ENCODE peak calls at places on chromosomes 5 and 9, in five cellular contexts. P is RCC 7860; U is ELF-1; H is stimulated activated CD4-positive, alpha-beta T cell treated with anti-CD3 and anti-CD28 coated beads, Interleukin-2, amount 100 ng/mL, for 48 hours; I is HFFc6. V is an unnamed sample.
A peak's percentile ranks its signal among the peaks of the same experiment; 100 is the strongest.

GRCh38 chr9:80699551-80699998 is 989.8 kb downstream of the TLE1 start:
- DNase-seq in P (peak; percentile 79), U (no peak), H (no peak), I (no peak), V (no peak)

GRCh38 chr5:68011801-68012200 is 203.8 kb upstream of the PIK3R1 start:
- DNase-seq in P (no peak), U (no peak), H (no peak), I (peak; percentile 59), V (no peak)

GRCh38 chr9:76161546-76161945 is 232.7 kb downstream of the RFK start:
- DNase-seq in P (no peak), U (peak; percentile 49), H (no peak), I (peak; percentile 26), V (no peak)

GRCh38 chr5:154367101-154367500 is 78.7 kb upstream of the SAP30L start:
- DNase-seq in P (peak; percentile 16), U (no peak), H (no peak), I (peak; percentile 41), V (no peak)

GRCh38 chr9:107951511-107951910 is 461.9 kb upstream of the KLF4 start:
- DNase-seq in P (no peak), U (no peak), H (no peak), I (no peak), V (no peak)

GRCh38 chr9:93092171-93092991 is 3.6 kb upstream of the CARD19 start:
- DNase-seq in P (no peak), U (no peak), H (no peak), I (no peak), V (no peak)

GRCh38 chr5:102811962-102812361 is 56.9 kb downstream of the PAM start:
- DNase-seq in P (peak; percentile 72), U (no peak), H (no peak), I (peak; percentile 46), V (no peak)

GRCh38 chr9:93261281-93261680 is 77.3 kb downstream of the WNK2 start:
- DNase-seq in P (no peak), U (peak; percentile 41), H (no peak), I (no peak), V (no peak)

GRCh38 chr9:72262063-72262462 is 102.9 kb downstream of the ZFAND5 start:
- DNase-seq in P (no peak), U (no peak), H (no peak), I (no peak), V (no peak)

V was measured in KG1.